ENCODE peak calls at places on chromosomes 2 and 18, in five cellular contexts. Q is IMR-90, S is colonic mucosa, U is HCT116, F is breast epithelium. J is an unnamed sample.

GRCh38 chr2:88180594-88181240 is 10.6 kb downstream of the THNSL2 start:
- DNase-seq in Q (peak; percentile 2), S (no peak), U (no peak), F (no peak), J (no peak)

GRCh38 chr2:96102596-96103387 is 13.6 kb downstream of the ADRA2B start:
- DNase-seq in Q (no peak), S (peak; percentile 11), U (no peak), F (no peak), J (no peak)

GRCh38 chr2:708667-709066 is 31.5 kb upstream of the TMEM18 start:
- DNase-seq in Q (no peak), S (no peak), U (no peak), F (no peak), J (no peak)

GRCh38 chr2:50133766-50134165 is 898.2 kb downstream of the NRXN1 start:
- DNase-seq in Q (no peak), S (no peak), U (no peak), F (no peak), J (no peak)

GRCh38 chr2:27494284-27494943 is 586 bp downstream of the FNDC4 start:
- DNase-seq in Q (peak; percentile 20), S (no peak), U (no peak), F (peak; percentile 63), J (peak; percentile 28)

GRCh38 chr2:129936334-129936934 is 43.0 kb upstream of the RAB6C start:
- DNase-seq in Q (no peak), S (no peak), U (no peak), F (no peak), J (no peak)

GRCh38 chr2:7753777-7754176 is 836.6 kb downstream of the RNF144A start:
- DNase-seq in Q (no peak), S (no peak), U (no peak), F (no peak), J (no peak)

GRCh38 chr2:172095146-172095904 is 7.4 kb downstream of the DLX2 start:
- DNase-seq in Q (peak; percentile 78), S (peak; percentile 61), U (no peak), F (peak; percentile 71), J (peak; percentile 82)

GRCh38 chr2:33496150-33496549 is 19.7 kb downstream of the RASGRP3 start:
- DNase-seq in Q (peak; percentile 77), S (no peak), U (no peak), F (no peak), J (peak; percentile 47)

GRCh38 chr2:2270808-2271415 is 60.2 kb downstream of the MYT1L start:
- DNase-seq in Q (no peak), S (no peak), U (no peak), F (peak; percentile 29), J (no peak)

GRCh38 chr18:8480506-8481328 is 128.5 kb upstream of the RAB12 start:
- DNase-seq in Q (peak; percentile 73), S (no peak), U (peak; percentile 24), F (no peak), J (peak; percentile 87)

GRCh38 chr2:230824406-230824978 is 40.2 kb upstream of the ITM2C start:
- DNase-seq in Q (peak; percentile 81), S (peak; percentile 64), U (peak; percentile 77), F (peak; percentile 35), J (peak; percentile 89)

GRCh38 chr2:238225121-238225520 is 14.7 kb downstream of the HES6 start:
- DNase-seq in Q (no peak), S (no peak), U (no peak), F (no peak), J (no peak)

GRCh38 chr2:94869131-94869530 is 2.1 kb upstream of the TEKT4 start:
- DNase-seq in Q (no peak), S (no peak), U (no peak), F (no peak), J (no peak)

GRCh38 chr2:65059071-65059470 is 2.9 kb downstream of the CEP68 start:
- DNase-seq in Q (no peak), S (no peak), U (no peak), F (no peak), J (no peak)

GRCh38 chr18:32355896-32356295 is 114.8 kb downstream of the GAREM1 start:
- DNase-seq in Q (peak; percentile 87), S (no peak), U (no peak), F (no peak), J (peak; percentile 82)

GRCh38 chr18:75255113-75255512 is 44.5 kb downstream of the TSHZ1 start:
- DNase-seq in Q (no peak), S (no peak), U (no peak), F (no peak), J (no peak)

DNA sequence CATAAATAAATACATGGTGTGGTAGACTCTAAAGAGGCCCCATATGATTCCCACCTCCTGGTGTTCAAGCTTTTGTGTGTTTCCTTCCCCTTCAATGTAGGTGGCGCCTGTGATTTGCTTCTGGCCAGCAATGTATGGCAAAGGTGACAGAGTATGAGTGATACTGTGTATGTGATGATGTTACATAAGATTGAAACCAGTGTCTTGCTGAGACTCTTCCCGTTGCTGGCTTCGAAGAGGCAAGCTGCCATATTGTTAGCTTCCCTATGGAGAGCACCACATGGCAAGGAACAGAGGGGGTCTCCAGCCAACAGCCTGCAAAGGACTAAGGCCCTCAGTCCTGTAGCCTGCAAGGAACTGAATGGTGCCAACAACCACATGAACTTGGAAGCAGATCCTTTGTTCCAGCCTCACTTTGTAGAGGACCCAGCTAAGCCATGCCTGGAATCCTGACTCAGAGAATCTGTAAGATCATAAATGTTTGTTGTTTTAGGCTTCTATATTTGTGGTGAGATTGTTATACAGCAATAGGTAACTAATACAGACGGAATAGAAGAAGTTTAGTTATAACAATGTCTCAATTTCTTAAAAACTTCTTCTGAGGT is 1.7 kb upstream of the SMAD4 start:
- DNase-seq in Q (peak; percentile 50), S (peak; percentile 43), U (peak; percentile 16), F (no peak), J (peak; percentile 36)
- TF ChIP-seq CTCF in Q (peak; percentile 6), S (no peak), U (no peak), F (no peak), J (no peak)

DNA sequence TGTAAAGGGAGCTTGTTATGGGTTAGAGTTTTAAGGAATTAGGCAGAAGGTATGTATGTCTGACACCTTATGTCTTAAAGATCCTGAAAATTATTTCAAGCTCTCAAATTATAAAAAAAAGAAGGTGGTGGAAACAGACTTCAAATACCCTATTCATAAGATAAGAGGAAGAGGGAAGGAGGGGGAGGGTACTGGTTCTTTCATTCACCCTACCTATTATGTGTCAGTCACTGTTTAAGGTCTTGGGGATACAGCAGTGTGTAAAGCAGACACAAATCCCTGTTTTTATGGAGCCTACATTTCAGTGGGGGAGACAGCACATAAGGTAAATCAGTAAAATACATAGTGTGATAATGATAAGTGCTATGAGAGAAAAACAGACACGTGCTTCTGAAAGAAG is 184.4 kb downstream of the FHOD3 start:
- DNase-seq in Q (no peak), S (no peak), U (no peak), F (no peak), J (no peak)
- H3K4me3 ChIP-seq in Q (no peak overlapping the region), S (no peak overlapping the region), U (no peak overlapping the region), F (no peak overlapping the region), J (no peak overlapping the region)

DNA sequence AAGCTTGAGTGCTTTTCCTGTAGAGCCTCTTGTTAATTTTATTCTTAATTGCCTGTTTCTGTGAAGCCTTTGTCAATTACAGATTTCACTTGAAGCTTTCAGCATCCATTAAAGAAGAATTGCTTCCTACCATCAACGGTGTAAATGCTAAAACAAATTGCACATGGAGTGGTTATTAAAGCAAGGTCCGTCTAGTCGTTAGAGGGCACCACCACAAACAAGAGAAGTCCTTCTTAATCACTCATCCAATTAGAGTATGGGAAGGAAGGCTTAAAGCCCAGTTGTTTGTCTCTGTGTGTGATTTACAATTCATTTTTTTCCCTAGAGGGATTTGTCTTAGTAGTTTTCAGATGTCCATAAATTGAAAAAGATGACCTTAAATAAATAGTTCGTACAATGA is 1.6 kb downstream of the KCNJ3 start:
- DNase-seq in Q (no peak), S (no peak), U (no peak), F (no peak), J (no peak)
- TF ChIP-seq CTCF in Q (no peak), S (no peak), U (no peak), F (no peak), J (no peak)

DNA sequence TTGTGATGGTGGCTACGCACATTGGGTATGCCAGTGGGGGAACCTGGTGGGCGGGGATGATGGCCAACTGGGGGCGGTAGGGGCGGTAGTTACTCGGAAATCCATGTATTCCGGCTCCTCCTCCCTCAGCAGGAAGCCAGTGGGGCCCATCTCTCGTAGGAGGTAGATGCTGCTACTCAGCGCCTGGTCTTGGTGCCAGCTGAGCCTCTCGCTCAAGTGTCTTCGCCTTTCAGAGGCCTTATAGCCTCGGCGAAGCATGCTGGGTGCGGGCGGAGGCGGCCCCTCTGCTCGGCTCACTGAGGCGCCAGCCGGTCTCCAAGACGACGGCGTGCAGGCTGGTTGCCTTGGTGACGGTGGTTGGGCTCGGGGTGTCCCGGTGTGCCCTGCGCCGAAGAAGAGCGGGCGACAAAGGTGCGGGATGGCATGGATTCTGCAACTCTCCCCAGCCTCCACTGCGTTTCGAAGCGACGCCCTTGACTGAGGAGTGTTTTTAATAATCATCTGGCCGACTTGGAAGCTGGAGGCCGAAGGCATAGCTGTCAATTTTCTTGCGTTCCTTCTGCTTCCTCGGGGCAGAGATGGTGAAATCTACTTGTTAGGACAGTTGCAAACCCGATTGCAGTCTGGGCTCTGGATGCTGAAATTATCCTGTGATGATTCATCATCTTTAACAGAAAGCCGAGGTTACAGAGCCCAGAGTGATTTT is at the start of gene ZSWIM2:
- DNase-seq in Q (peak; percentile 88), S (peak; percentile 20), U (no peak), F (no peak), J (peak; percentile 96)
- H3K4me3 ChIP-seq in Q (peak within 1 kb of the TSS; percentile 69), S (peak within 1 kb of the TSS; percentile 9), U (no peak within 1 kb of the TSS), F (peak within 1 kb of the TSS; percentile 42), J (peak within 1 kb of the TSS; percentile 70)

DNA sequence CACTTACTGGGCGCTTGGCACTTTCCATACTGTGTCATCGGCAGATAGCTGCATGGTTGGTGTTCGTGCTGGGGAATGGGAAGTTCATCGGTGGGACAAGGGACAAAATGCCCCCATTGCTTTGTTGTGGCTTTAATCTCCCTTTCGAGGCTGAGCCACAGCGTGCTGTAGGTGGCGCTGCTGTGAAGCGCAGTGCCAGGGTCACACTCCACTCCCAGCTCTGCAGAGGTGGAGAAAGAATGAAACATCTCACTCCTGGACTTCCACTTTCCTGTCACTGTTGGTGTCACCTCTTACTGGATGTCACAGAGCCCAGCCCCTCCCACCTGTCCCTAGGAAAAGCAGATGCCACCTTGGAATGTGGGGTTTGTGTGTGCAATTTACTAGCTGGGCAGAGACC is 8.7 kb downstream of the TYMS start:
- DNase-seq in Q (no peak), S (no peak), U (no peak), F (no peak), J (no peak)
- TF ChIP-seq CTCF in Q (peak; percentile 27), S (no peak), U (peak; percentile 56), F (no peak), J (peak; percentile 42)